ENCODE peak calls at places on chromosomes 5 and 9, in nine cellular contexts. J is CD8-positive, alpha-beta memory T cell; E is GM23248; M is MG63; H is mucosa of descending colon; V is epithelial cell of esophagus; Z is sigmoid colon; Y is right cardiac atrium; G is adrenal gland. B is an unnamed sample.

GRCh38 chr9:16303506-16303905 is 567.0 kb downstream of the BNC2 start:
- DNase-seq in J (no peak), E (no peak), M (no peak), H (no peak), V (no peak), Z (no peak), Y (no peak), G (no peak), B (no peak)

GRCh38 chr5:96994493-96994892 is 58.6 kb downstream of the LNPEP start:
- DNase-seq in J (no peak), E (no peak), M (no peak), H (no peak), V (no peak), Z (no peak), Y (no peak), G (no peak), B (no peak)

GRCh38 chr9:20315672-20316071 is 306.6 kb downstream of the MLLT3 start:
- DNase-seq in J (no peak), E (peak), M (peak), H (no peak), V (peak), Z (no peak), Y (no peak), G (no peak), B (no peak)

GRCh38 chr5:39187873-39188731 is 31.3 kb downstream of the FYB1 start:
- DNase-seq in J (no peak), E (no peak), M (no peak), H (no peak), V (peak), Z (no peak), Y (no peak), G (no peak), B (no peak)

GRCh38 chr5:178240772-178241171 is 8.2 kb upstream of the PHYKPL start:
- DNase-seq in J (no peak), E (no peak), M (no peak), H (no peak), V (no peak), Z (no peak), Y (no peak), G (no peak), B (no peak)

GRCh38 chr5:18433336-18433735 is 799.1 kb downstream of the TAF11L14 start:
- DNase-seq in J (no peak), E (no peak), M (no peak), H (no peak), V (no peak), Z (no peak), Y (no peak), G (no peak), B (no peak)

GRCh38 chr5:136036991-136037705 is 8.4 kb downstream of the TGFBI start:
- DNase-seq in J (peak), E (peak), M (peak), H (peak), V (peak), Z (peak), Y (peak), G (no peak), B (peak)

GRCh38 chr5:16784843-16785791 is 151.0 kb downstream of the MYO10 start:
- DNase-seq in J (no peak), E (peak), M (peak), H (no peak), V (no peak), Z (no peak), Y (no peak), G (no peak), B (no peak)

GRCh38 chr5:144390133-144390532 is 219.5 kb downstream of the KCTD16 start:
- DNase-seq in J (no peak), E (peak), M (no peak), H (peak), V (peak), Z (no peak), Y (no peak), G (no peak), B (no peak)

GRCh38 chr5:94745786-94746730 is 127.6 kb downstream of the SLF1 start:
- DNase-seq in J (no peak), E (peak), M (no peak), H (no peak), V (peak), Z (no peak), Y (no peak), G (no peak), B (no peak)

GRCh38 chr5:135400866-135401265 is 1.8 kb upstream of the MACROH2A1 start:
- DNase-seq in J (no peak), E (no peak), M (no peak), H (no peak), V (no peak), Z (no peak), Y (no peak), G (no peak), B (no peak)

GRCh38 chr5:16234598-16234997 is 55.0 kb upstream of the MARCHF11 start:
- DNase-seq in J (no peak), E (no peak), M (no peak), H (no peak), V (no peak), Z (no peak), Y (no peak), G (no peak), B (no peak)

GRCh38 chr5:172942556-172942955 is 16.7 kb upstream of the RPL26L1 start:
- DNase-seq in J (no peak), E (no peak), M (no peak), H (no peak), V (no peak), Z (no peak), Y (peak), G (no peak), B (no peak)

GRCh38 chr9:82108881-82109280 is 120.3 kb downstream of the SPATA31D1 start:
- DNase-seq in J (no peak), E (no peak), M (no peak), H (no peak), V (no peak), Z (no peak), Y (no peak), G (no peak), B (no peak)

GRCh38 chr9:71487046-71487445 is 281.3 kb downstream of the CEMIP2 start:
- DNase-seq in J (no peak), E (peak), M (no peak), H (no peak), V (no peak), Z (no peak), Y (no peak), G (no peak), B (no peak)

GRCh38 chr9:74096420-74096819 is 400.7 kb upstream of the RORB start:
- DNase-seq in J (no peak), E (no peak), M (no peak), H (no peak), V (no peak), Z (no peak), Y (no peak), G (no peak), B (no peak)

GRCh38 chr5:135700731-135701130 is 121.9 kb upstream of the CXCL14 start:
- DNase-seq in J (no peak), E (no peak), M (no peak), H (no peak), V (no peak), Z (no peak), Y (no peak), G (no peak), B (no peak)

GRCh38 chr5:73519531-73520283 is 21.5 kb downstream of the BTF3 start:
- DNase-seq in J (peak), E (peak), M (peak), H (peak), V (peak), Z (no peak), Y (peak), G (peak), B (peak)

GRCh38 chr5:72394688-72395087 is 74.5 kb downstream of the PTCD2 start:
- DNase-seq in J (no peak), E (peak), M (no peak), H (peak), V (no peak), Z (no peak), Y (no peak), G (no peak), B (no peak)

GRCh38 chr9:76654051-76654461 is 110.2 kb upstream of the PCA3 start:
- DNase-seq in J (no peak), E (no peak), M (no peak), H (no peak), V (no peak), Z (no peak), Y (no peak), G (no peak), B (no peak)

GRCh38 chr9:93636172-93636661 is 59.8 kb downstream of the PHF2 start:
- DNase-seq in J (no peak), E (no peak), M (no peak), H (no peak), V (no peak), Z (peak), Y (peak), G (no peak), B (no peak)

GRCh38 chr9:101191723-101192122 is 163.2 kb downstream of the PLPPR1 start:
- DNase-seq in J (no peak), E (no peak), M (no peak), H (no peak), V (no peak), Z (no peak), Y (no peak), G (no peak), B (no peak)

GRCh38 chr5:8606231-8606630 is 737.3 kb downstream of the MTRR start:
- DNase-seq in J (no peak), E (no peak), M (no peak), H (no peak), V (no peak), Z (no peak), Y (no peak), G (no peak), B (no peak)

GRCh38 chr5:118791986-118792734 is 196.2 kb downstream of the DTWD2 start:
- DNase-seq in J (peak), E (peak), M (peak), H (peak), V (peak), Z (no peak), Y (no peak), G (peak), B (peak)

GRCh38 chr5:5141625-5142527 is 1.7 kb downstream of the ADAMTS16 start:
- DNase-seq in J (peak), E (peak), M (no peak), H (peak), V (peak), Z (peak), Y (no peak), G (peak), B (peak)

GRCh38 chr9:14439555-14439954 is 125.6 kb upstream of the NFIB start:
- DNase-seq in J (no peak), E (no peak), M (no peak), H (no peak), V (no peak), Z (no peak), Y (no peak), G (no peak), B (no peak)

GRCh38 chr9:131546336-131547084 is 1.2 kb downstream of the PRRT1B start:
- DNase-seq in J (no peak), E (peak), M (no peak), H (no peak), V (no peak), Z (no peak), Y (no peak), G (no peak), B (peak)

GRCh38 chr5:21661129-21661528 is 1192.0 kb downstream of the CDH12 start:
- DNase-seq in J (no peak), E (no peak), M (no peak), H (no peak), V (no peak), Z (no peak), Y (no peak), G (no peak), B (no peak)

GRCh38 chr9:77507212-77507961 is 140.7 kb downstream of the GNA14 start:
- DNase-seq in J (no peak), E (no peak), M (no peak), H (no peak), V (no peak), Z (no peak), Y (no peak), G (no peak), B (no peak)

GRCh38 chr5:93602261-93603149 is 19.5 kb downstream of the NR2F1 start:
- DNase-seq in J (no peak), E (no peak), M (no peak), H (no peak), V (no peak), Z (no peak), Y (peak), G (no peak), B (no peak)

GRCh38 chr5:179167871-179168451 is 107.8 kb downstream of the ZNF354C start:
- DNase-seq in J (no peak), E (peak), M (peak), H (no peak), V (no peak), Z (peak), Y (peak), G (peak), B (no peak)

GRCh38 chr5:181052526-181052927 is 12.5 kb downstream of the BTNL9 start:
- DNase-seq in J (no peak), E (peak), M (peak), H (peak), V (peak), Z (no peak), Y (no peak), G (no peak), B (no peak)

GRCh38 chr9:75451505-75451904 is 363.2 kb downstream of the OSTF1 start:
- DNase-seq in J (no peak), E (peak), M (peak), H (no peak), V (no peak), Z (no peak), Y (peak), G (no peak), B (no peak)

GRCh38 chr9:33102551-33103210 is 26.2 kb upstream of the SMU1 start:
- DNase-seq in J (no peak), E (no peak), M (no peak), H (no peak), V (no peak), Z (no peak), Y (no peak), G (no peak), B (no peak)

GRCh38 chr9:30815585-30815984 is 1568.9 kb upstream of the ACO1 start:
- DNase-seq in J (no peak), E (no peak), M (no peak), H (no peak), V (no peak), Z (no peak), Y (no peak), G (no peak), B (no peak)

GRCh38 chr9:117170567-117170966 is 244.3 kb downstream of the ASTN2 start:
- DNase-seq in J (no peak), E (no peak), M (no peak), H (no peak), V (no peak), Z (no peak), Y (no peak), G (no peak), B (no peak)

GRCh38 chr5:132303589-132303988 is 9.4 kb downstream of the SLC22A4 start:
- DNase-seq in J (no peak), E (no peak), M (no peak), H (no peak), V (no peak), Z (no peak), Y (no peak), G (no peak), B (no peak)

GRCh38 chr5:113278976-113279375 is 155.8 kb downstream of the TSSK1B start:
- DNase-seq in J (no peak), E (peak), M (no peak), H (no peak), V (no peak), Z (no peak), Y (no peak), G (no peak), B (no peak)

GRCh38 chr9:28155671-28156070 is 582.4 kb upstream of the C9orf72 start:
- DNase-seq in J (no peak), E (no peak), M (no peak), H (no peak), V (peak), Z (no peak), Y (no peak), G (no peak), B (no peak)

DNA sequence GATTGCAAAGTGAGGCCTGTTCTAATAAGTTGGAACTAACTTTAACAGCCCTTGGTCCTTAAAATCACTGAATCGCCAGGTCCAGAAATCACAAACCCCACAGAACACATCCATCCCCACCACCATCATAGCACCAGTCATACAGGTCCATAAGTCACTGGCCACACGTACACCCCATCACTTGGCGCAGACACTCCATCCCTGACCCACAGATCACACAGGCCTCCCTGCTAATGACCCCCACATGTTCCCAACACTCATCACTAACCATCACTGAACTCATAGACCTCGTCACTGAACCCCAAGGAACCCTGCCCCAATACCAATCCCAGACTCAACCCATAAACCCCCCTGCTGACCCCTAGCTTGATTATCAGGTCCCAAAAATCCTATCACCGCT is 41.2 kb upstream of the ZNF300 start:
- DNase-seq in J (no peak), E (no peak), M (no peak), H (no peak), V (no peak), Z (no peak), Y (no peak), G (no peak), B (no peak)
- H3K4me3 ChIP-seq in J (no peak), E (peak), M (no peak), H (peak), V (peak), Z (peak), Y (peak), G (no peak), B (peak)

DNA sequence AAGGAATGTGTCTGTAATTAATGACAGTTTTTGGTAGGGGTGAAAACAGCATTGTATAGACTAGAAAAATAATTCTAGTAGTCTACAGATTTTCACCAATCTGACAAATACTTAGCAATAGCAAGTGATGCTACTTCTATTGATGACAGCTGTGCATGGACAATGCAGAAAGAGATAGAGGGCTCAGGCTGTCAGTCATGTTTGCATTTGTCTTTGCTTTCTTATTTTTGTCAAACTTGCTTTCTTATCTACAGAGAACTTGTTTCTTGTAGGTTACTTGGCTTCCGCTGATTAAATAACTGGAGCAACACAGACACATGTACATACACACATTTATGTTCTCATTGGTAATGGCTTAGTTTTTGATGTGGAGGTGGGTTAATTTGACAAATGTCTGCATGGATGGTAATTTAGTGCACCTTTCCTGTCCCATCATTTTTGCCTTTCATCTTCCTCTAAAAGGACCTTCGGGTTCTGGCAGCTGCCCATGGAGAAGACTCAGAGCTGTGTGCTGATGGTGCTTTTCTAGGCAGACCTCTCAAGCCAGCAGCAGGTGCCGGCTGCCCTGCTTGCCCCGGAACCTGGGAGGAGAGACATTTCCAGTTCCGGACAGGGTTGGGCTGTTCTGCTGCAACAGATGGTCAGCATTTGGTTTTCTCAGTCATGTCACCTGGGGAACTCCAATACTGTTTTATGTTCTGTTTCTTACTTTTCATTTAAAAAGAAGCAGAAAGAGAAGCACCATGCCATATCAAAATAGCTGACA is 28.8 kb downstream of the CAMK4 start:
- DNase-seq in J (no peak), E (no peak), M (no peak), H (no peak), V (no peak), Z (no peak), Y (no peak), G (no peak), B (no peak)
- H3K4me3 ChIP-seq in J (peak), E (no peak), M (no peak), H (no peak), V (no peak), Z (no peak), Y (no peak), G (no peak), B (no peak)

GRCh38 chr9:95067057-95067456 is 250.5 kb downstream of the FANCC start:
- DNase-seq in J (no peak), E (no peak), M (no peak), H (peak), V (no peak), Z (no peak), Y (no peak), G (no peak), B (no peak)
- H3K4me3 ChIP-seq in J (no peak), E (no peak), M (no peak), H (no peak), V (no peak), Z (no peak), Y (no peak), G (no peak), B (no peak)

GRCh38 chr9:137454506-137455360 is 4.4 kb downstream of the NSMF start:
- DNase-seq in J (no peak), E (peak), M (no peak), H (peak), V (peak), Z (peak), Y (peak), G (peak), B (no peak)

GRCh38 chr9:137454145-137454505 is 5.0 kb downstream of the NSMF start:
- DNase-seq in J (no peak), E (peak), M (no peak), H (peak), V (peak), Z (peak), Y (peak), G (peak), B (no peak)

GRCh38 chr9:137451976-137452760 is 7.0 kb downstream of the NSMF start:
- DNase-seq in J (no peak), E (no peak), M (no peak), H (peak), V (no peak), Z (peak), Y (peak), G (peak), B (no peak)

GRCh38 chr9:137453643-137454081 is 5.5 kb downstream of the NSMF start:
- DNase-seq in J (peak), E (peak), M (no peak), H (peak), V (peak), Z (peak), Y (peak), G (peak), B (peak)

DNA sequence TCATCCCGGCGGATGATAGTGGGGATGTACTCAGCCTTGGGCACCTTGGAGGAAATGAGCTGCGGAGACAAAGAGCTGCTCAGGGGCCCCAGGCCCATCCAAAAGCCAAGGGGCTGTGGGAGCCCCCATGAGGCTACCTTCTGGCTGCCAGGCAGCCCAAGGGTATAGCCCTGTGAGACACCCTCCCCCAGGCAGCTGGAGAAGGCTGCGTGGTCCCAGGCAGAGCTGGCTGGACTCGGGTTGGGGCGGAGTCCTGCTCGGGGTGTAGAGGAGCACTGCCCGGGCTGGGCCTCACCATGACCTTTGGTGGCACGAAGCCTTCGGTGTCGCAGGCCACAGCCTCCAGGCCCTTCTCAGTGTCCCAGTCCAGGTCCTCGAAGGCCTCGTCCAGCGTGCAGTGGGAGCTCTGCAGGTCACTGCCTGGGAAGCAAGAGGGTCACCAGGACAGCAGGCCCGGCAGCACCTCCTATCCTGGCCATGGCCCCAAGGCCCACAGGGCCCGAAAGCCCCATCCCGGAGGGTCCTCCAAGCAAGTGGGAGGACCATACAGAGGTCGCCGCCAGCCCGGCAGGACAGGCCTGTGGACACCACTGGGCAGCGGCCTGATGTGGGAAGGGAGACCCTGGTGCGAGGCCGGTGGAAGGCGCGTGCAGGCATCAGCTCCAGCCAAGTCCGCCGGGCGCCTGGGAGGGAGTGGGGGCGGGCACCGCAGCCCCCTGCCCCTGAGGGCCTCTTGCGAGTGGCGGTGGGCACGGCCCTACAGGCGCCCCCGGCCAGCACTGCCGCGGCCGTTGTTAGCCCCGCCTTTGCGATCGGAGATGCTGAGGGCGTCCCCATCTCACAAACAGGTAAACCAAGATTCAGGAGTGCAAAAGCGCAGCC is 6.1 kb downstream of the NSMF start:
- DNase-seq in J (no peak), E (no peak), M (no peak), H (peak), V (no peak), Z (peak), Y (peak), G (peak), B (no peak)
- H3K4me3 ChIP-seq in J (no peak), E (peak), M (no peak), H (no peak), V (peak), Z (peak), Y (no peak), G (no peak), B (peak)